ENCODE peak calls at places on chromosomes 4 and X, in ten cellular contexts. Y is HCT116; D is lower lobe of right lung; T is lung; F is A549; K is HepG2; M is upper lobe of left lung; C is CD4-positive, CD25-positive, alpha-beta regulatory T cell; X is pancreas; J is thoracic aorta. E is an unnamed sample. For H3K9me3, the result is how much of the 10 kb centered on the place peaks cover.

GRCh38 chr4:164023214-164023613 is 528.7 kb downstream of the TMA16 start:
- ATAC-seq in C (no peak), F (no peak), X (no peak), M (no peak), D (no peak), K (no peak), T (no peak), Y (peak), J (peak), E (no peak)

GRCh38 chrX:75596178-75596577 is 73.3 kb upstream of the ZDHHC15 start:
- ATAC-seq in D (peak), C (no peak), X (no peak), K (no peak), J (peak), F (no peak), Y (no peak), M (no peak), T (no peak), E (peak)

GRCh38 chr4:26331380-26331945 is 10.6 kb downstream of the RBPJ start:
- ATAC-seq in T (no peak), J (no peak), F (no peak), Y (no peak), D (peak), X (no peak), C (no peak), K (no peak), M (peak), E (no peak)

GRCh38 chr4:5366421-5366820 is 315.1 kb downstream of the STK32B start:
- ATAC-seq in K (no peak), F (peak), C (no peak), M (no peak), J (no peak), X (no peak), D (no peak), Y (peak), T (no peak), E (no peak)

GRCh38 chr4:169044723-169045447 is 34.8 kb upstream of the CBR4 start:
- ATAC-seq in X (no peak), K (no peak), J (no peak), F (no peak), M (no peak), T (no peak), Y (no peak), D (no peak), C (no peak), E (no peak)

GRCh38 chr4:186200436-186201409 is 9.4 kb downstream of the CYP4V2 start:
- ATAC-seq in J (no peak), Y (no peak), F (no peak), D (no peak), T (no peak), K (no peak), C (no peak), M (no peak), X (no peak), E (no peak)

GRCh38 chrX:14027511-14028019 is 2.1 kb downstream of the GEMIN8 start:
- ATAC-seq in T (no peak), D (no peak), Y (no peak), J (no peak), X (no peak), K (no peak), C (no peak), M (no peak), F (no peak), E (no peak)

GRCh38 chr4:31088600-31089230 is 368.5 kb downstream of the PCDH7 start:
- ATAC-seq in F (no peak), D (peak), M (no peak), Y (peak), J (peak), T (peak), C (no peak), X (peak), K (no peak), E (no peak)

GRCh38 chrX:38800981-38801845 is at the start of gene MID1IP1:
- ATAC-seq in K (peak), C (peak), F (peak), Y (peak), J (peak), T (peak), D (peak), X (peak), M (peak), E (peak)

GRCh38 chr4:184801781-184802180 is 24.0 kb downstream of the ACSL1 start:
- ATAC-seq in D (no peak), Y (no peak), J (no peak), M (no peak), X (no peak), T (no peak), C (no peak), F (no peak), K (no peak), E (no peak)

GRCh38 chr4:158657291-158657690 is 14.4 kb downstream of the C4orf46 start:
- ATAC-seq in Y (no peak), T (no peak), C (no peak), F (no peak), X (no peak), D (no peak), K (peak), M (no peak), J (no peak), E (no peak)

GRCh38 chrX:155611302-155611701 is 1.4 kb downstream of the TMLHE start:
- ATAC-seq in X (no peak), F (no peak), D (peak), J (no peak), T (no peak), K (no peak), Y (no peak), M (no peak), C (no peak), E (no peak)

GRCh38 chr4:158998624-158999023 is 104.3 kb upstream of the RAPGEF2 start:
- ATAC-seq in X (no peak), J (no peak), M (no peak), T (no peak), K (no peak), Y (no peak), F (no peak), C (no peak), D (no peak), E (no peak)

GRCh38 chr4:176406297-176406696 is 86.5 kb downstream of the SPCS3 start:
- ATAC-seq in Y (no peak), X (no peak), M (no peak), D (no peak), F (no peak), J (no peak), C (no peak), K (no peak), T (no peak), E (no peak)

GRCh38 chr4:185201983-185202962 is 1.5 kb downstream of the CFAP97 start:
- ATAC-seq in D (no peak), F (no peak), X (no peak), T (no peak), J (no peak), Y (peak), K (peak), C (no peak), M (no peak), E (no peak)

GRCh38 chrX:115968436-115969252 is 201.9 kb upstream of the AGTR2 start:
- ATAC-seq in T (peak), C (no peak), X (peak), D (peak), J (no peak), Y (peak), F (peak), M (peak), K (no peak), E (peak)

GRCh38 chr4:60081839-60082238 is 1118.3 kb upstream of the ADGRL3 start:
- ATAC-seq in K (no peak), M (no peak), F (no peak), Y (no peak), D (no peak), T (no peak), J (no peak), X (no peak), C (no peak), E (no peak)

GRCh38 chr4:76306882-76307669 is 543 bp downstream of the STBD1 start:
- ATAC-seq in M (peak), Y (peak), J (peak), D (peak), F (peak), T (peak), K (peak), C (no peak), X (peak), E (peak)

GRCh38 chr4:54575919-54576318 is 81.8 kb upstream of the KIT start:
- ATAC-seq in F (no peak), Y (no peak), J (no peak), C (no peak), M (no peak), K (no peak), X (no peak), T (no peak), D (no peak), E (no peak)

GRCh38 chr4:142271832-142272231 is 574.3 kb downstream of the INPP4B start:
- ATAC-seq in M (no peak), T (no peak), K (no peak), Y (no peak), D (no peak), X (no peak), J (no peak), F (no peak), C (no peak), E (no peak)

GRCh38 chrX:109873983-109874382 is 128.9 kb upstream of the TMEM164 start:
- ATAC-seq in Y (no peak), F (no peak), C (no peak), T (peak), M (no peak), X (no peak), J (no peak), K (no peak), D (peak), E (no peak)

GRCh38 chrX:107629533-107629909 is 1.2 kb downstream of the PRPS1 start:
- ATAC-seq in J (no peak), C (no peak), F (peak), Y (no peak), D (no peak), K (peak), M (no peak), X (no peak), T (no peak), E (no peak)

GRCh38 chr4:109801895-109802319 is at the start of gene CFI:
- ATAC-seq in M (peak), F (no peak), T (peak), K (peak), X (peak), C (no peak), Y (no peak), J (no peak), D (peak), E (no peak)

GRCh38 chr4:73868206-73869129 is 725 bp upstream of the CXCL1 start:
- ATAC-seq in D (peak), C (no peak), X (peak), F (peak), J (no peak), M (peak), Y (peak), T (no peak), K (peak), E (peak)

GRCh38 chr4:145887241-145887964 is 51.2 kb downstream of the ZNF827 start:
- ATAC-seq in X (no peak), K (no peak), D (peak), C (no peak), T (peak), J (peak), F (no peak), M (peak), Y (no peak), E (peak)

GRCh38 chrX:42944381-42944998 is 166.5 kb upstream of the PPP1R2C start:
- ATAC-seq in C (peak), F (no peak), M (no peak), D (no peak), X (no peak), J (no peak), Y (no peak), T (no peak), K (no peak), E (no peak)

GRCh38 chr4:83629945-83630684 is 94.2 kb downstream of the GPAT3 start:
- ATAC-seq in C (no peak), D (peak), K (peak), X (peak), F (no peak), J (no peak), Y (no peak), T (peak), M (peak), E (peak)

GRCh38 chrX:16101581-16101980 is 21.8 kb upstream of the GRPR start:
- ATAC-seq in Y (no peak), D (no peak), J (no peak), X (no peak), K (no peak), M (no peak), T (no peak), C (no peak), F (no peak), E (no peak)

GRCh38 chr4:129062580-129062979 is 30.8 kb downstream of the SCLT1 start:
- ATAC-seq in M (no peak), C (no peak), D (no peak), T (no peak), Y (no peak), K (no peak), X (no peak), F (no peak), J (no peak), E (no peak)
- H3K9me3 ChIP-seq in M (under half), C (half or more), D (half or more), T (under half), Y (under half), K (half or more), X (under half), F (under half), J (half or more), E (under half)

DNA sequence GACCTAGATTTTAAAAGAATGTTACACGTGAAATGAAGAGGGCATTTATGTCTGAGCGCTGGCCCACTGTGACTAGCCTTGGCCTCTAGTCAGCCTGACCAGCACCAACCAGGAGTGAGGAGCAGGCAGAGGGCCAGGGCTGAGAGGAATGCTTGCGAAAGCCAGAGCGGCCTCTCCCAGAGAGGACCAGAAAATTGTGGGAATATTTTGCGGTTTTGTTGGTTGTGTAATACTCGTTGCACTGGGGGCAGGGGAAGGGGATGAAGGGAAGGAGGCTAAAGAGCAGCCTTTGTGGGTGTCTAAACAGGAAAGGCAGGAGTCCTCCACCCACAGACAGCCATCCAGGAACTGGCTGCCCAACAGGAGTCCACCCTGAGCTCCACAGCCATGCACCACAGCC is 3.8 kb downstream of the GABRE start:
- ATAC-seq in C (no peak), K (peak), Y (peak), X (peak), T (peak), F (peak), M (peak), D (peak), J (no peak), E (peak)
- H3K9me3 ChIP-seq in C (under half), K (under half), Y (under half), X (under half), T (under half), F (under half), M (under half), D (under half), J (under half), E (under half)

GRCh38 chrX:135695471-135695870 is 18.0 kb upstream of the CT45A1 start:
- ATAC-seq in M (no peak), D (no peak), J (no peak), C (no peak), T (no peak), X (no peak), Y (no peak), F (no peak), K (no peak), E (no peak)
- H3K9me3 ChIP-seq in M (under half), D (under half), J (under half), C (under half), T (under half), X (under half), Y (under half), F (under half), K (under half), E (under half)

GRCh38 chrX:40047485-40047884 is 50.3 kb downstream of the BCOR start:
- ATAC-seq in T (no peak), F (no peak), K (no peak), D (no peak), J (no peak), M (no peak), Y (no peak), C (no peak), X (no peak), E (no peak)

GRCh38 chrX:40049084-40049641 is 48.6 kb downstream of the BCOR start:
- ATAC-seq in J (no peak), F (no peak), C (no peak), T (no peak), K (peak), X (no peak), M (no peak), D (no peak), Y (peak), E (no peak)

GRCh38 chrX:40054793-40055192 is 43.0 kb downstream of the BCOR start:
- ATAC-seq in K (no peak), Y (no peak), M (no peak), C (no peak), J (no peak), F (no peak), X (no peak), D (no peak), T (no peak), E (no peak)

GRCh38 chrX:40055495-40055894 is 42.3 kb downstream of the BCOR start:
- ATAC-seq in F (no peak), Y (no peak), M (no peak), X (no peak), J (no peak), C (no peak), D (no peak), T (no peak), K (no peak), E (no peak)

GRCh38 chrX:40050532-40050931 is 47.2 kb downstream of the BCOR start:
- ATAC-seq in T (no peak), C (no peak), X (no peak), D (no peak), K (no peak), M (no peak), F (no peak), J (no peak), Y (no peak), E (no peak)
- H3K9me3 ChIP-seq in T (under half), C (under half), X (under half), D (under half), K (under half), M (under half), F (under half), J (under half), Y (under half), E (under half)

GRCh38 chrX:144334577-144334976 is 450.7 kb downstream of the UBE2NL start:
- ATAC-seq in X (no peak), J (no peak), K (no peak), T (no peak), Y (no peak), M (no peak), D (no peak), F (no peak), C (no peak), E (no peak)

GRCh38 chrX:144333429-144333828 is 449.6 kb downstream of the UBE2NL start:
- ATAC-seq in J (no peak), K (no peak), M (no peak), F (no peak), X (no peak), C (no peak), D (no peak), Y (no peak), T (no peak), E (no peak)

GRCh38 chrX:144335402-144335801 is 451.5 kb downstream of the UBE2NL start:
- ATAC-seq in T (no peak), C (no peak), K (no peak), Y (no peak), F (no peak), D (no peak), X (no peak), J (no peak), M (no peak), E (no peak)
- H3K9me3 ChIP-seq in T (under half), C (under half), K (under half), Y (under half), F (under half), D (under half), X (under half), J (under half), M (under half), E (under half)

GRCh38 chrX:153731117-153731844 is 6.6 kb downstream of the ABCD1 start:
- ATAC-seq in J (no peak), X (no peak), F (no peak), C (no peak), Y (no peak), M (no peak), T (no peak), D (no peak), K (no peak), E (no peak)
- H3K9me3 ChIP-seq in J (under half), X (under half), F (under half), C (under half), Y (under half), M (under half), T (under half), D (under half), K (under half), E (under half)

GRCh38 chrX:1025413-1025812 is 187.0 kb downstream of the CRLF2 start:
- ATAC-seq in J (no peak), X (no peak), D (no peak), C (no peak), M (no peak), F (no peak), T (no peak), K (no peak), Y (no peak), E (no peak)

GRCh38 chrX:1029494-1029893 is 183.0 kb downstream of the CRLF2 start:
- ATAC-seq in J (no peak), D (no peak), K (no peak), T (no peak), C (no peak), M (no peak), X (no peak), Y (no peak), F (no peak), E (no peak)

GRCh38 chrX:1027133-1027532 is 185.3 kb downstream of the CRLF2 start:
- ATAC-seq in Y (no peak), C (no peak), D (no peak), T (no peak), F (no peak), K (no peak), X (no peak), M (no peak), J (no peak), E (no peak)

GRCh38 chrX:1027680-1028079 is 184.8 kb downstream of the CRLF2 start:
- ATAC-seq in J (no peak), Y (no peak), F (no peak), D (no peak), M (no peak), C (no peak), K (no peak), X (no peak), T (no peak), E (no peak)

GRCh38 chrX:1026263-1027015 is 186.0 kb downstream of the CRLF2 start:
- ATAC-seq in Y (no peak), X (no peak), C (no peak), K (no peak), F (no peak), T (no peak), M (no peak), J (no peak), D (no peak), E (no peak)
- H3K9me3 ChIP-seq in Y (under half), X (under half), C (under half), K (under half), F (under half), T (under half), M (under half), J (under half), D (under half), E (under half)